ENCODE peak calls at places on chromosomes 4 and X, in four cellular contexts. One of them, this sample, is unnamed.

GRCh38 chrX:10017866-10018265 is 50.7 kb downstream of the CLDN34 start:
- DNase-seq in lung: no peak
- DNase-seq in MCF 10A: peak
- DNase-seq in T-helper 17 cell: no peak
- DNase-seq in this sample: peak

GRCh38 chr4:42570221-42570620 is 86.7 kb downstream of the ATP8A1 start:
- DNase-seq in lung: peak
- DNase-seq in MCF 10A: peak
- DNase-seq in T-helper 17 cell: no peak
- DNase-seq in this sample: no peak

GRCh38 chr4:90757529-90757928 is 630.3 kb downstream of the CCSER1 start:
- DNase-seq in lung: no peak
- DNase-seq in MCF 10A: no peak
- DNase-seq in T-helper 17 cell: no peak
- DNase-seq in this sample: no peak

GRCh38 chrX:9785252-9785943 is 831 bp upstream of the SHROOM2 start:
- DNase-seq in lung: no peak
- DNase-seq in MCF 10A: no peak
- DNase-seq in T-helper 17 cell: no peak
- DNase-seq in this sample: no peak

GRCh38 chr4:48141048-48141447 is 7.0 kb upstream of the TXK start:
- DNase-seq in lung: no peak
- DNase-seq in MCF 10A: peak
- DNase-seq in T-helper 17 cell: no peak
- DNase-seq in this sample: peak

GRCh38 chr4:38832206-38832605 is 24.4 kb downstream of the TLR6 start:
- DNase-seq in lung: no peak
- DNase-seq in MCF 10A: no peak
- DNase-seq in T-helper 17 cell: no peak
- DNase-seq in this sample: no peak

GRCh38 chr4:24489870-24490269 is 94.5 kb downstream of the DHX15 start:
- DNase-seq in lung: no peak
- DNase-seq in MCF 10A: no peak
- DNase-seq in T-helper 17 cell: no peak
- DNase-seq in this sample: no peak

GRCh38 chrX:107398115-107398514 is 51.3 kb upstream of the FRMPD3 start:
- DNase-seq in lung: no peak
- DNase-seq in MCF 10A: no peak
- DNase-seq in T-helper 17 cell: no peak
- DNase-seq in this sample: no peak

GRCh38 chrX:107728342-107729099 is 47.1 kb downstream of the TSC22D3 start:
- DNase-seq in lung: no peak
- DNase-seq in MCF 10A: no peak
- DNase-seq in T-helper 17 cell: no peak
- DNase-seq in this sample: no peak

GRCh38 chr4:184275766-184276165 is 58.1 kb upstream of the ENPP6 start:
- DNase-seq in lung: no peak
- DNase-seq in MCF 10A: no peak
- DNase-seq in T-helper 17 cell: no peak
- DNase-seq in this sample: no peak

GRCh38 chr4:79576480-79576803 is 168.4 kb upstream of the GK2 start:
- DNase-seq in lung: no peak
- DNase-seq in MCF 10A: peak
- DNase-seq in T-helper 17 cell: no peak
- DNase-seq in this sample: peak

GRCh38 chr4:162921178-162921785 is 245.4 kb downstream of the NAF1 start:
- DNase-seq in lung: no peak
- DNase-seq in MCF 10A: no peak
- DNase-seq in T-helper 17 cell: no peak
- DNase-seq in this sample: no peak

GRCh38 chr4:118682928-118683327 is 2.3 kb upstream of the METTL14 start:
- DNase-seq in lung: no peak
- DNase-seq in MCF 10A: peak
- DNase-seq in T-helper 17 cell: no peak
- DNase-seq in this sample: peak

GRCh38 chrX:386768-387575 is at the start of gene PPP2R3B:
- DNase-seq in lung: peak
- DNase-seq in MCF 10A: peak
- DNase-seq in T-helper 17 cell: peak
- DNase-seq in this sample: peak

GRCh38 chr4:8352368-8353157 is 83.0 kb downstream of the HTRA3 start:
- DNase-seq in lung: no peak
- DNase-seq in MCF 10A: no peak
- DNase-seq in T-helper 17 cell: no peak
- DNase-seq in this sample: no peak

GRCh38 chr4:113760852-113761681 is 471 bp downstream of the CAMK2D start:
- DNase-seq in lung: peak
- DNase-seq in MCF 10A: peak
- DNase-seq in T-helper 17 cell: peak
- DNase-seq in this sample: peak

GRCh38 chrX:150693782-150694574 is 782 bp downstream of the MTMR1 start:
- DNase-seq in lung: peak
- DNase-seq in MCF 10A: peak
- DNase-seq in T-helper 17 cell: peak
- DNase-seq in this sample: peak

GRCh38 chrX:274904-275475 is 6.2 kb upstream of the PLCXD1 start:
- DNase-seq in lung: no peak
- DNase-seq in MCF 10A: no peak
- DNase-seq in T-helper 17 cell: peak
- DNase-seq in this sample: no peak

GRCh38 chr4:56160631-56161030 is 211.9 kb downstream of the CEP135 start:
- DNase-seq in lung: no peak
- DNase-seq in MCF 10A: no peak
- DNase-seq in T-helper 17 cell: no peak
- DNase-seq in this sample: no peak

GRCh38 chrX:45669715-45670360 is 469.2 kb upstream of the DIPK2B start:
- DNase-seq in lung: no peak
- DNase-seq in MCF 10A: no peak
- DNase-seq in T-helper 17 cell: no peak
- DNase-seq in this sample: no peak

GRCh38 chrX:136781180-136781797 is 557 bp upstream of the ARHGEF6 start:
- DNase-seq in lung: no peak
- DNase-seq in MCF 10A: no peak
- DNase-seq in T-helper 17 cell: no peak
- DNase-seq in this sample: no peak

GRCh38 chr4:14308229-14308651 is 680.7 kb upstream of the BOD1L1 start:
- DNase-seq in lung: no peak
- DNase-seq in MCF 10A: peak
- DNase-seq in T-helper 17 cell: no peak
- DNase-seq in this sample: no peak

GRCh38 chrX:78452356-78452755 is 124.9 kb upstream of the CYSLTR1 start:
- DNase-seq in lung: no peak
- DNase-seq in MCF 10A: peak
- DNase-seq in T-helper 17 cell: no peak
- DNase-seq in this sample: no peak

GRCh38 chr4:123443401-123444297 is 47.1 kb downstream of the SPRY1 start:
- DNase-seq in lung: no peak
- DNase-seq in MCF 10A: no peak
- DNase-seq in T-helper 17 cell: no peak
- DNase-seq in this sample: no peak

GRCh38 chr4:11198516-11199305 is 230.0 kb downstream of the HS3ST1 start:
- DNase-seq in lung: no peak
- DNase-seq in MCF 10A: no peak
- DNase-seq in T-helper 17 cell: no peak
- DNase-seq in this sample: no peak

This sample was measured in H4.